ENCODE peak calls at places on chromosomes 16 and 17, in ten cellular contexts. A, V, C, S, M, W, J, B, L and H are unnamed samples. For H3K4me1, the result is how much of the 10 kb centered on the place peaks cover.

GRCh38 chr17:55067697-55068439 is 99.3 kb downstream of the STXBP4 start:
- DNase-seq in A (no peak), V (no peak), C (no peak), S (peak), M (no peak), W (no peak), J (no peak), B (no peak), L (no peak), H (no peak)

GRCh38 chr16:27816561-27816960 is 247.0 kb downstream of the GSG1L start:
- DNase-seq in A (no peak), V (peak), C (no peak), S (no peak), M (no peak), W (no peak), J (no peak), B (no peak), L (no peak), H (no peak)

GRCh38 chr16:86038923-86039310 is 140.0 kb downstream of the IRF8 start:
- DNase-seq in A (no peak), V (no peak), C (no peak), S (no peak), M (no peak), W (no peak), J (no peak), B (no peak), L (no peak), H (peak)

GRCh38 chr17:28811594-28812135 is 30.9 kb downstream of the FAM222B start:
- DNase-seq in A (peak), V (no peak), C (no peak), S (peak), M (peak), W (no peak), J (no peak), B (no peak), L (no peak), H (no peak)

GRCh38 chr17:19713462-19713861 is 2.9 kb downstream of the SLC47A2 start:
- DNase-seq in A (peak), V (no peak), C (no peak), S (no peak), M (no peak), W (no peak), J (no peak), B (no peak), L (no peak), H (no peak)

GRCh38 chr17:57533684-57534305 is 211.3 kb downstream of the CCDC182 start:
- DNase-seq in A (no peak), V (no peak), C (no peak), S (no peak), M (no peak), W (no peak), J (no peak), B (no peak), L (no peak), H (no peak)

GRCh38 chr17:29292071-29292991 is 1.6 kb downstream of the NUFIP2 start:
- DNase-seq in A (peak), V (peak), C (peak), S (peak), M (peak), W (peak), J (peak), B (peak), L (peak), H (peak)

GRCh38 chr17:41651625-41652460 is 27.5 kb upstream of the KRT17 start:
- DNase-seq in A (no peak), V (no peak), C (no peak), S (no peak), M (peak), W (no peak), J (no peak), B (no peak), L (no peak), H (no peak)

GRCh38 chr17:2058521-2059124 is 3.7 kb downstream of the HIC1 start:
- DNase-seq in A (peak), V (peak), C (no peak), S (peak), M (no peak), W (peak), J (peak), B (peak), L (peak), H (peak)

GRCh38 chr16:58086381-58087208 is 42.6 kb downstream of the CFAP20 start:
- DNase-seq in A (no peak), V (no peak), C (no peak), S (no peak), M (no peak), W (no peak), J (no peak), B (no peak), L (no peak), H (no peak)

DNA sequence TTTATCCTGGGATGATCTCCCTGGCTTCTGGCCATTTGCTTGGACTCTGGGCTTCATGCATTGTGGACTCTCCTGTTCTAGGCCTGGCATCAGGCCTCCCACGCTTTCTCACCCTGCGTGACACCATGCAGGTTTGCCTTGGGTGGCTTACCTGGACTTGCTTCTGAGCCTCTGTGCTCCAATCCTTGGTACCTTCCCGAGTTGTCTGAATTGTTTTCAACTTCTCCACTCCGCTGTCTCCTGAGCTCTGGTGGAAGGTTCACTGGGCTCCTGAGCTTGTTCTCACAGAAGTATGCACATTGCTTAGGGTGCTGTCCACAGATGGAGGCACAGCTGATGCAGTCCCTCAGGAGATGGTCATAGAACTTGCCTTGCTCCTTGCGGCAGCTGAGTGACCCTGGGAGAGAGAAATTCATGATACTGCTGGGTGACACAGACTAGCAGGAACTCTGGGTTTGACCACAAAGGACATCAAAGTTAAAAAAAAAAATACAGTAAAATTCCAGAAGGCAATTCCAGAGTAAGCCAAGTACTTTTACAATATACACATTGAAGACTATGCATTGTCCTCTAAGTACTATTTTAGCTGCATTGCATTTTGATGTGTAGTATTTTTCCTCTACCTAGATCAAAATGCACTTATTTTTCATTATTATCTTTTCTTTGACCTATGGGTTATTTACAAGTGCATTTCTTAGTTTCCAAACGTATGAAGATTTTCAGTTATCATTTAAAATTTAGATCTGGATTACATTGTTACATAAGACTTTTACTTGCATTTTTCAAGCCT is 23.1 kb downstream of the TNFRSF13B start:
- DNase-seq in A (no peak), V (no peak), C (no peak), S (no peak), M (no peak), W (no peak), J (peak), B (no peak), L (no peak), H (no peak)
- H3K27ac ChIP-seq in A (no peak), V (no peak), C (no peak), S (no peak), M (no peak), W (no peak), J (no peak), B (no peak), L (no peak), H (no peak)

DNA sequence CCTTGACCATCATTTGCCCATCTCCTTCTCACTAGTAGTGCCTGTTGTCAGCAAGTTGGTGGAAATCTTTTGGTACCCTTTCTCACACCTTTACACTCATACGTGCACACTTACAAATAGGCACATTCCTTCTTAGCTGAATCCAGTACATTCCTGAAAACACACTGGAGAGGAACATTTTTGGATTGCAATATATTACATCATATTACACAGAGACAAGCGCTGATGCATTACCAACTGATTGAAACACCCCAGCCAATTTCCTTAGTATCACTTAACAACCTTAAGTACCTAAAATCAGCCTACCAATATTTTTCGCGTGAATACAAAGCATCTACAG is 64.1 kb downstream of the PLCG2 start:
- DNase-seq in A (no peak), V (no peak), C (no peak), S (peak), M (no peak), W (no peak), J (no peak), B (no peak), L (no peak), H (no peak)
- H3K4me1 ChIP-seq in A (under half), V (under half), C (under half), S (under half), M (under half), W (under half), J (under half), B (under half), L (under half), H (under half)

GRCh38 chr16:22635345-22635744 is 124.7 kb downstream of the NPIPB5 start:
- DNase-seq in A (peak), V (no peak), C (no peak), S (peak), M (no peak), W (no peak), J (no peak), B (no peak), L (no peak), H (no peak)
- H3K27ac ChIP-seq in A (peak), V (no peak), C (no peak), S (no peak), M (no peak), W (no peak), J (no peak), B (no peak), L (no peak), H (no peak)

DNA sequence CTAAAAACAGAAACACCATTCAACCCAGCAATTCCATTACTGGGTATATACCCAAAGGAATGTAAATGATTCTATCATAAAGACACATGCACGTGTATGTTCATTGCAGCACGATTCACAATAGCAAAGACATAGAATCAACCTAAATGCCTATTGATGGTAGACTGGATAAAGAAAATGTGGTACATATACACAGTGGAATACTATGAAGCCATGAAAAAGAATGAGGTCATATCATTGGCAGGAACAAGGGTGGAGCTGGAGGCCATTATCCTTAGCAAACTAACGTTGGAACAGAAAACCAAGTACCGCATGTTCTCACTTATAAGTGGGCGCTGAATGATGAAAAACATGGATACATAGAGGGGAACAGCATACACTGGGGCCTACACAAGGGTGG is 77.2 kb upstream of the MYOCD start:
- DNase-seq in A (no peak), V (no peak), C (no peak), S (no peak), M (no peak), W (no peak), J (no peak), B (no peak), L (no peak), H (no peak)
- H3K4me1 ChIP-seq in A (under half), V (under half), C (under half), S (under half), M (under half), W (under half), J (under half), B (under half), L (under half), H (under half)

DNA sequence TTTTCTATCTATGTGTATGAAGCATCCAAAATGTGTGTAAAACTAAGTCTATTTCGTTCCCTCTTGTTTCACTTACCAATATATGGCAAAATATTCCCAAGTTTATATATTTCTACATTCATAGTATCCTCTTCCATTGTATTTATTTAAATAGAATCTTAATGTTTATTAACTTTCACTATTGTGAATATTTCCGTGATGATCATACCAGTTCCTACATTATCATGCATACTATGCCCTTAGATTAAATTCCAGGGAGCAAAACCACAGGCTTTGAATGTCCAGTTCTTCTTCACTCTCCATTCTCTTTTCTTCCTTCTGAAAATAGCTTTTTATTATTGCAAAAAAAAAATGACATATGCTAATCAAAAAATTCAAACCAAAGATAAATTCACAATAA is 4.0 kb downstream of the MAP2K6 start:
- DNase-seq in A (no peak), V (no peak), C (no peak), S (no peak), M (no peak), W (no peak), J (no peak), B (no peak), L (no peak), H (no peak)
- H3K27ac ChIP-seq in A (no peak), V (no peak), C (no peak), S (no peak), M (no peak), W (no peak), J (no peak), B (no peak), L (no peak), H (no peak)

GRCh38 chr17:81046770-81047359 is 11.9 kb downstream of the BAIAP2 start:
- DNase-seq in A (no peak), V (no peak), C (no peak), S (no peak), M (no peak), W (no peak), J (no peak), B (no peak), L (no peak), H (no peak)
- H3K4me1 ChIP-seq in A (under half), V (half or more), C (half or more), S (under half), M (half or more), W (under half), J (under half), B (under half), L (half or more), H (under half)